ENCODE peak calls at places on chromosomes 12 and 14, in six cellular contexts. Q, R, B, D, V and Y are unnamed samples.
A peak's percentile ranks its signal among the peaks of the same experiment; 100 is the strongest.

GRCh38 chr12:110279976-110280783 is 867 bp upstream of the ATP2A2 start:
- DNase-seq in Q (peak; percentile 76), R (peak; percentile 46), B (peak; percentile 70), D (no peak), V (peak; percentile 34), Y (peak; percentile 37)

GRCh38 chr12:69639400-69640016 is 28.8 kb upstream of the LRRC10 start:
- DNase-seq in Q (peak; percentile 71), R (peak; percentile 45), B (peak; percentile 84), D (no peak), V (peak; percentile 49), Y (peak; percentile 57)

GRCh38 chr14:63287661-63288483 is 30.9 kb downstream of the GPHB5 start:
- DNase-seq in Q (no peak), R (no peak), B (peak; percentile 60), D (no peak), V (no peak), Y (no peak)

GRCh38 chr14:39395555-39396254 is 36.5 kb downstream of the FBXO33 start:
- DNase-seq in Q (no peak), R (no peak), B (no peak), D (no peak), V (no peak), Y (no peak)

GRCh38 chr12:56338643-56339422 is at the start of gene IL23A:
- DNase-seq in Q (no peak), R (peak; percentile 47), B (no peak), D (no peak), V (peak; percentile 86), Y (peak; percentile 21)

GRCh38 chr14:71143391-71144290 is 236.4 kb downstream of the PCNX1 start:
- DNase-seq in Q (no peak), R (no peak), B (peak; percentile 28), D (no peak), V (peak; percentile 34), Y (no peak)

GRCh38 chr12:51593539-51593938 is 2.5 kb downstream of the SCN8A start:
- DNase-seq in Q (no peak), R (no peak), B (peak; percentile 77), D (peak; percentile 6), V (peak; percentile 4), Y (no peak)

GRCh38 chr14:75418779-75419768 is 8.7 kb upstream of the JDP2 start:
- DNase-seq in Q (no peak), R (no peak), B (no peak), D (no peak), V (no peak), Y (peak; percentile 53)

GRCh38 chr12:96107236-96107635 is 71.8 kb upstream of the LTA4H start:
- DNase-seq in Q (no peak), R (no peak), B (no peak), D (no peak), V (no peak), Y (no peak)

GRCh38 chr12:15014708-15015107 is 41.9 kb downstream of the PDE6H start:
- DNase-seq in Q (no peak), R (no peak), B (no peak), D (no peak), V (no peak), Y (no peak)

GRCh38 chr12:8629486-8630033 is 16.9 kb upstream of the AICDA start:
- DNase-seq in Q (no peak), R (no peak), B (peak; percentile 52), D (no peak), V (no peak), Y (peak; percentile 40)